ENCODE peak calls at places on chromosomes 3 and 15, in seven cellular contexts. I is EH; C is activated effector memory CD4-positive, alpha-beta T cell treated with anti-CD3 and anti-CD28 coated beads, Interleukin-2, amount 50 U/mL, for 16 hours; A is HCT116; V is AG09309; S is dermis blood vessel endothelial cell; O is ELF-1. U is an unnamed sample.

GRCh38 chr3:61719278-61719977 is 158.1 kb downstream of the PTPRG start:
- DNase-seq in I (no peak), V (no peak), A (no peak), O (no peak), C (no peak), S (no peak), U (no peak)

GRCh38 chr3:177554900-177555759 is 357.8 kb upstream of the TBL1XR1 start:
- DNase-seq in C (no peak), V (peak), A (no peak), S (no peak), I (peak), O (peak), U (no peak)

GRCh38 chr15:37653018-37653417 is 281.4 kb upstream of the TMCO5A start:
- DNase-seq in A (no peak), C (no peak), V (no peak), O (no peak), S (no peak), I (no peak), U (no peak)

GRCh38 chr3:142782616-142783015 is 58.8 kb downstream of the TRPC1 start:
- DNase-seq in I (no peak), A (no peak), S (no peak), V (no peak), O (no peak), C (no peak), U (no peak)

GRCh38 chr3:172658344-172659245 is 52.3 kb downstream of the NCEH1 start:
- DNase-seq in V (peak), C (no peak), I (peak), A (peak), S (peak), O (no peak), U (peak)

GRCh38 chr15:27234593-27234992 is 263.6 kb downstream of the GABRG3 start:
- DNase-seq in A (no peak), S (no peak), V (no peak), I (no peak), C (no peak), O (no peak), U (no peak)

GRCh38 chr3:51385621-51386091 is 565 bp downstream of the MANF start:
- DNase-seq in C (peak), O (peak), A (no peak), V (no peak), S (peak), I (peak), U (peak)

GRCh38 chr15:68354268-68354667 is 76.7 kb downstream of the FEM1B start:
- DNase-seq in I (no peak), V (no peak), S (no peak), A (no peak), O (no peak), C (no peak), U (no peak)

GRCh38 chr3:31762016-31762764 is 218.9 kb downstream of the OSBPL10 start:
- DNase-seq in O (no peak), S (no peak), C (no peak), I (no peak), A (no peak), V (no peak), U (no peak)

GRCh38 chr3:8603115-8603710 is 41.4 kb downstream of the SSUH2 start:
- DNase-seq in I (no peak), C (no peak), A (no peak), O (no peak), V (no peak), S (no peak), U (peak)

GRCh38 chr3:137970914-137971831 is 38.8 kb upstream of the CLDN18 start:
- DNase-seq in I (peak), O (peak), S (peak), A (peak), V (no peak), C (peak), U (peak)

GRCh38 chr3:99965077-99965476 is 147.4 kb downstream of the CMSS1 start:
- DNase-seq in V (no peak), I (peak), A (no peak), O (no peak), C (no peak), S (peak), U (peak)

GRCh38 chr15:64503197-64503596 is 42.8 kb downstream of the ZNF609 start:
- DNase-seq in S (peak), C (no peak), O (peak), I (peak), V (no peak), A (no peak), U (no peak)

U was measured in dermis microvascular lymphatic vessel endothelial cell.